ENCODE peak calls at places on chromosomes 11 and 22, in six cellular contexts. W is cardiac muscle cell; E is heart left ventricle; Q is left ventricle myocardium inferior; P is AG09309; S is CD4-positive, alpha-beta memory T cell. X is an unnamed sample.

GRCh38 chr22:41862530-41863266 is 29.8 kb downstream of the SREBF2 start:
- DNase-seq in E (no peak), Q (no peak), P (no peak), W (no peak), S (no peak), X (no peak)

GRCh38 chr22:48694296-48694883 is 1133.3 kb downstream of the BRD1 start:
- DNase-seq in W (no peak), Q (no peak), E (no peak), P (no peak), S (no peak), X (no peak)

GRCh38 chr22:31332010-31332409 is 14.1 kb downstream of the PATZ1 start:
- DNase-seq in P (no peak), Q (no peak), W (no peak), E (no peak), S (no peak), X (no peak)

GRCh38 chr22:40326905-40327735 is 19.2 kb upstream of the ADSL start:
- DNase-seq in P (no peak), Q (no peak), E (no peak), S (peak), W (peak), X (peak)

GRCh38 chr11:6567371-6567745 is 36.1 kb downstream of the RRP8 start:
- DNase-seq in Q (no peak), E (no peak), W (no peak), P (no peak), S (no peak), X (no peak)

GRCh38 chr11:77068461-77069335 is 1.9 kb downstream of the CAPN5 start:
- DNase-seq in Q (no peak), W (no peak), S (no peak), P (no peak), E (no peak), X (no peak)

GRCh38 chr22:45423524-45423923 is 10.0 kb downstream of the RIBC2 start:
- DNase-seq in S (no peak), P (no peak), E (no peak), Q (no peak), W (no peak), X (no peak)

GRCh38 chr11:69999721-70000120 is 78.4 kb upstream of the ANO1 start:
- DNase-seq in W (no peak), Q (no peak), E (no peak), S (no peak), P (no peak), X (no peak)

GRCh38 chr22:41780714-41781507 is 19.6 kb upstream of the CCDC134 start:
- DNase-seq in E (peak), S (peak), P (no peak), W (peak), Q (peak), X (peak)

GRCh38 chr22:31947296-31947695 is 3.0 kb downstream of the YWHAH start:
- DNase-seq in W (peak), P (no peak), E (no peak), S (peak), Q (no peak), X (peak)

GRCh38 chr11:70551323-70552166 is 153.2 kb downstream of the CTTN start:
- DNase-seq in W (peak), S (no peak), P (no peak), Q (no peak), E (no peak), X (no peak)

GRCh38 chr22:39731481-39731880 is 160.9 kb downstream of the CACNA1I start:
- DNase-seq in P (no peak), Q (no peak), S (no peak), E (no peak), W (no peak), X (no peak)

GRCh38 chr11:44243633-44244343 is 66.2 kb downstream of the ALX4 start:
- DNase-seq in E (no peak), W (peak), P (no peak), Q (no peak), S (no peak), X (peak)

GRCh38 chr11:5246772-5247478 is 2.7 kb downstream of the HBG1 start:
- DNase-seq in P (no peak), E (no peak), Q (no peak), W (no peak), S (no peak), X (no peak)

GRCh38 chr11:92216789-92217188 is 7.8 kb upstream of the FAT3 start:
- DNase-seq in E (no peak), Q (no peak), W (no peak), P (no peak), S (no peak), X (no peak)

GRCh38 chr11:290621-291231 is 1.8 kb downstream of the PGGHG start:
- DNase-seq in E (no peak), Q (peak), S (no peak), W (no peak), P (no peak), X (no peak)

GRCh38 chr11:19382131-19382611 is 141.4 kb upstream of the E2F8 start:
- DNase-seq in E (no peak), Q (no peak), S (no peak), W (peak), P (no peak), X (peak)

GRCh38 chr11:64263021-64263946 is 12.0 kb downstream of the PLCB3 start:
- DNase-seq in P (no peak), E (no peak), W (peak), Q (no peak), S (no peak), X (peak)

GRCh38 chr22:29166180-29166579 is 39.5 kb upstream of the EMID1 start:
- DNase-seq in Q (no peak), W (no peak), S (no peak), P (no peak), E (no peak), X (no peak)

GRCh38 chr11:88122956-88123355 is 52.3 kb downstream of the RAB38 start:
- DNase-seq in E (no peak), S (no peak), W (no peak), Q (no peak), P (no peak), X (no peak)

GRCh38 chr11:67396587-67397398 is 4.9 kb downstream of the PPP1CA start:
- DNase-seq in Q (no peak), W (no peak), E (no peak), P (no peak), S (peak), X (no peak)

GRCh38 chr22:30575011-30575671 is 676 bp upstream of the GAL3ST1 start:
- DNase-seq in P (peak), W (peak), S (no peak), Q (peak), E (peak), X (peak)

GRCh38 chr11:121802542-121802941 is 313.5 kb downstream of the BLID start:
- DNase-seq in Q (peak), S (no peak), E (peak), P (no peak), W (no peak), X (no peak)

GRCh38 chr11:128195057-128195751 is 392.2 kb downstream of the ETS1 start:
- DNase-seq in W (peak), P (no peak), Q (no peak), S (peak), E (no peak), X (peak)

GRCh38 chr22:43819691-43820670 is 7.9 kb upstream of the EFCAB6 start:
- DNase-seq in S (no peak), E (peak), W (no peak), Q (no peak), P (no peak), X (no peak)

GRCh38 chr11:22807855-22808558 is 21.6 kb downstream of the SVIP start:
- DNase-seq in S (no peak), E (no peak), P (no peak), W (peak), Q (no peak), X (peak)

GRCh38 chr22:45884201-45885067 is 92.5 kb downstream of the WNT7B start:
- DNase-seq in W (peak), Q (peak), E (no peak), S (no peak), P (no peak), X (no peak)

GRCh38 chr11:115362997-115363396 is 141.2 kb downstream of the CADM1 start:
- DNase-seq in E (peak), Q (peak), P (no peak), W (no peak), S (no peak), X (no peak)

GRCh38 chr11:86167499-86168161 is 76.9 kb upstream of the EED start:
- DNase-seq in P (no peak), W (peak), S (no peak), E (no peak), Q (no peak), X (peak)

GRCh38 chr11:62055970-62056369 is 67.8 kb upstream of the INCENP start:
- DNase-seq in P (no peak), Q (no peak), E (no peak), W (no peak), S (no peak), X (no peak)

GRCh38 chr11:45669956-45670355 is 4.5 kb upstream of the CHST1 start:
- DNase-seq in W (no peak), P (no peak), E (no peak), Q (no peak), S (no peak), X (no peak)

GRCh38 chr11:119895981-119896380 is 167.0 kb upstream of the NECTIN1 start:
- DNase-seq in S (no peak), Q (no peak), E (no peak), P (no peak), W (no peak), X (no peak)

GRCh38 chr11:75597636-75598035 is 35.6 kb downstream of the SERPINH1 start:
- DNase-seq in P (no peak), W (peak), E (no peak), S (no peak), Q (no peak), X (peak)

GRCh38 chr11:131025020-131025419 is 108.7 kb upstream of the SNX19 start:
- DNase-seq in W (peak), P (peak), S (no peak), E (no peak), Q (no peak), X (peak)

GRCh38 chr22:45639747-45640102 is 31.9 kb upstream of the ATXN10 start:
- DNase-seq in E (no peak), P (no peak), S (no peak), Q (no peak), W (no peak), X (no peak)

GRCh38 chr11:71251159-71251721 is 1.1 kb downstream of the SHANK2 start:
- DNase-seq in Q (no peak), E (no peak), W (peak), P (no peak), S (no peak), X (no peak)

GRCh38 chr11:40292636-40293585 is 1166.5 kb downstream of the LRRC4C start:
- DNase-seq in W (peak), S (no peak), Q (no peak), P (no peak), E (no peak), X (peak)
- H3K4me3 ChIP-seq in W (peak), S (no peak), Q (peak), P (peak), E (peak), X (peak)

GRCh38 chr11:10670099-10670498 is 23.5 kb downstream of the IRAG1 start:
- DNase-seq in S (no peak), E (no peak), P (no peak), Q (no peak), W (no peak), X (no peak)

GRCh38 chr11:10678106-10678505 is 15.4 kb downstream of the IRAG1 start:
- DNase-seq in P (no peak), W (no peak), S (no peak), E (no peak), Q (no peak), X (no peak)

GRCh38 chr11:10673476-10674062 is 20.0 kb downstream of the IRAG1 start:
- DNase-seq in E (no peak), W (no peak), S (no peak), Q (no peak), P (no peak), X (no peak)

GRCh38 chr11:10674991-10675440 is 18.5 kb downstream of the IRAG1 start:
- DNase-seq in P (no peak), E (peak), Q (peak), W (no peak), S (no peak), X (no peak)

DNA sequence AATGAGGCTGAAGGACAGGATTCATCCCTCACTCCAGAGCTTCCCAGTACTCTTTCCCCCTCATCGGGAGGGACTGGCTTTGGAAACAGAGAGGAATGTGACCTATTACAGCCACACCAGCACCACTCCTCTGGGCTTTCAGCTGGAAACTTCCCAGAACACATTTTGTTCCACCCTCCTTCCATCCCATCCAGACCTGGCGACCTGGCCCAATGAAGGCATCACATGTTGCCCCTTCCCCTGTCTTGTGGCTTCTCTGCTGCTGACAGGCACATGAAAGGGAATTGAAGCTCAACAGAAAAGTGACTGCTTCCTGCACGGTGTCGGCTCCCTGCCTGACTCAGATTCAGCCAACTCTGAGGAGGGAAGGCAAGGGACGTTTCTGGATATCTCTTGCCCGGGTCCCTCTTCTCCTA is 19.1 kb downstream of the IRAG1 start:
- DNase-seq in Q (no peak), P (no peak), S (no peak), W (no peak), E (no peak), X (no peak)
- H3K4me3 ChIP-seq in Q (peak), P (no peak), S (no peak), W (no peak), E (peak), X (no peak)

GRCh38 chr11:133980665-133981064 is 23.9 kb upstream of the IGSF9B start:
- DNase-seq in S (no peak), W (no peak), Q (no peak), P (no peak), E (peak), X (no peak)

GRCh38 chr11:133974836-133975235 is 18.1 kb upstream of the IGSF9B start:
- DNase-seq in E (no peak), P (no peak), S (no peak), Q (no peak), W (no peak), X (no peak)

GRCh38 chr11:133978816-133979215 is 22.0 kb upstream of the IGSF9B start:
- DNase-seq in E (no peak), P (no peak), S (no peak), W (no peak), Q (no peak), X (no peak)

GRCh38 chr11:133981156-133981555 is 24.4 kb upstream of the IGSF9B start:
- DNase-seq in S (no peak), W (no peak), Q (peak), P (no peak), E (peak), X (no peak)

GRCh38 chr11:133977067-133977681 is 20.4 kb upstream of the IGSF9B start:
- DNase-seq in Q (no peak), E (no peak), W (no peak), P (no peak), S (no peak), X (no peak)
- H3K4me3 ChIP-seq in Q (no peak), E (no peak), W (no peak), P (no peak), S (no peak), X (no peak)

GRCh38 chr11:68817554-68817953 is 24.2 kb downstream of the CPT1A start:
- DNase-seq in S (no peak), P (no peak), W (no peak), Q (no peak), E (no peak), X (no peak)
- H3K4me3 ChIP-seq in S (no peak), P (no peak), W (no peak), Q (no peak), E (no peak), X (no peak)

GRCh38 chr11:1546077-1546535 is 26.0 kb downstream of the DUSP8 start:
- DNase-seq in S (no peak), Q (no peak), W (no peak), E (no peak), P (no peak), X (no peak)

GRCh38 chr11:1546536-1547466 is 25.3 kb downstream of the DUSP8 start:
- DNase-seq in E (peak), S (peak), P (no peak), W (peak), Q (no peak), X (peak)

GRCh38 chr11:1549355-1550330 is 22.4 kb downstream of the DUSP8 start:
- DNase-seq in P (no peak), E (no peak), W (no peak), S (no peak), Q (no peak), X (no peak)

GRCh38 chr11:1548221-1549070 is 23.6 kb downstream of the DUSP8 start:
- DNase-seq in E (peak), Q (peak), S (no peak), W (peak), P (peak), X (peak)

DNA sequence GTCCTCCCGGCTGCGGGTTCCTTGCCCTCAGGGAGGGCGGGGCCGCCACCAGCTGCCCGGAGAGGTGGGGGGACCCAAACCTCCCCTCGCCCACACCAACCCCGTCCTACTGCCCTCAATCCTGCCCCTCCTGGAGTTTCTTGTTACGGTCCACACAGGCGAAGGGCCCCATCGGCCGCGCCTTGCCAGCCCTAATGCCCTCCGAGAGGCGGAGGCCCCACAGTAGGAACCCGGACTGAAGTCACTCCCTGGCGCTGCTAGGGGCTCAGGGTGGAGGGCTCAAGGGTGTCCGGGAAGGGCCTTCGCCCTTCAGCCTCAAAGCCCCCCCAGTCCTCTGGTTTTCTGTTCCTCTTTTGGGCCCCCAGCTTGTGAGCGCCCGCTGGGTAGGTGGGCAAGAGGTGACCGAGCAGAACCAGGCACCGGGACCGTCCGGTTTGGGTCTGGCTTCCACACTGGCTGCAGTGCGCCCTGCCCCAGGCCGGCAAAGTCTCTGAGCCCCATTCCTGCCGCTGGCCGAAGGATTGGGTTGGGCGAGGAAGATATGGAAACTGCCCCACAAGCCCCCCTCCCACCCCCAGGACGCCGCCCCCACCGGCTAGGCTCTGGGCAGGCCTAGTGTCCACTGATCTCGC is 24.5 kb downstream of the DUSP8 start:
- DNase-seq in E (no peak), Q (no peak), W (no peak), P (no peak), S (no peak), X (no peak)
- H3K4me3 ChIP-seq in E (peak), Q (peak), W (peak), P (no peak), S (no peak), X (no peak)

GRCh38 chr11:17533341-17533740 is 10.9 kb downstream of the USH1C start:
- DNase-seq in S (no peak), E (no peak), Q (no peak), P (no peak), W (no peak), X (no peak)

GRCh38 chr11:17535488-17535887 is 8.7 kb downstream of the USH1C start:
- DNase-seq in E (no peak), W (no peak), Q (no peak), P (no peak), S (no peak), X (no peak)

GRCh38 chr11:17531818-17532131 is 12.4 kb downstream of the USH1C start:
- DNase-seq in S (no peak), P (peak), W (peak), Q (no peak), E (no peak), X (peak)

GRCh38 chr11:17532814-17533213 is 11.4 kb downstream of the USH1C start:
- DNase-seq in S (no peak), E (no peak), W (no peak), P (no peak), Q (no peak), X (no peak)

GRCh38 chr11:17533782-17534415 is 10.3 kb downstream of the USH1C start:
- DNase-seq in P (no peak), Q (no peak), W (peak), E (no peak), S (no peak), X (no peak)
- H3K4me3 ChIP-seq in P (no peak), Q (no peak), W (no peak), E (no peak), S (no peak), X (no peak)